ENCODE peak calls at places on chromosomes 16 and 17, in six cellular contexts. One of them, this sample, is unnamed.

GRCh38 chr17:4854181-4854681 is 21.1 kb downstream of the MINK1 start:
- DNase-seq in HCT116: no peak
- DNase-seq in GM23338: no peak
- DNase-seq in OCI-LY7: no peak
- DNase-seq in PC-3: peak; percentile 5
- DNase-seq in neural progenitor cell: no peak
- DNase-seq in this sample: peak; percentile 41

GRCh38 chr16:12703935-12704334 is 99.8 kb downstream of the CPPED1 start:
- DNase-seq in neural progenitor cell: no peak
- DNase-seq in OCI-LY7: no peak
- DNase-seq in GM23338: no peak
- DNase-seq in HCT116: no peak
- DNase-seq in PC-3: peak; percentile 5
- DNase-seq in this sample: no peak

GRCh38 chr17:42928714-42929496 is 28.3 kb downstream of the G6PC1 start:
- DNase-seq in OCI-LY7: peak; percentile 87
- DNase-seq in HCT116: peak; percentile 60
- DNase-seq in neural progenitor cell: peak; percentile 61
- DNase-seq in PC-3: peak; percentile 78
- DNase-seq in GM23338: peak; percentile 87
- DNase-seq in this sample: peak; percentile 76

GRCh38 chr16:82835487-82836160 is 208.9 kb downstream of the CDH13 start:
- DNase-seq in GM23338: peak; percentile 3
- DNase-seq in PC-3: no peak
- DNase-seq in HCT116: no peak
- DNase-seq in neural progenitor cell: no peak
- DNase-seq in OCI-LY7: no peak
- DNase-seq in this sample: no peak

GRCh38 chr17:79563237-79564013 is 47.4 kb downstream of the RBFOX3 start:
- DNase-seq in neural progenitor cell: no peak
- DNase-seq in HCT116: peak; percentile 61
- DNase-seq in OCI-LY7: no peak
- DNase-seq in GM23338: no peak
- DNase-seq in PC-3: peak; percentile 72
- DNase-seq in this sample: no peak

GRCh38 chr16:89506791-89507191 is 1.4 kb upstream of the SPG7 start:
- DNase-seq in OCI-LY7: peak; percentile 18
- DNase-seq in GM23338: no peak
- DNase-seq in PC-3: no peak
- DNase-seq in neural progenitor cell: no peak
- DNase-seq in HCT116: no peak
- DNase-seq in this sample: no peak

GRCh38 chr16:60731329-60731728 is 1304.9 kb downstream of the CDH8 start:
- DNase-seq in neural progenitor cell: no peak
- DNase-seq in PC-3: no peak
- DNase-seq in OCI-LY7: no peak
- DNase-seq in GM23338: no peak
- DNase-seq in HCT116: no peak
- DNase-seq in this sample: no peak

GRCh38 chr16:20325005-20325404 is 2.3 kb downstream of the GP2 start:
- DNase-seq in neural progenitor cell: no peak
- DNase-seq in PC-3: no peak
- DNase-seq in HCT116: no peak
- DNase-seq in GM23338: no peak
- DNase-seq in OCI-LY7: no peak
- DNase-seq in this sample: no peak

GRCh38 chr16:11242658-11243057 is 13.3 kb downstream of the SOCS1 start:
- DNase-seq in OCI-LY7: no peak
- DNase-seq in GM23338: no peak
- DNase-seq in HCT116: no peak
- DNase-seq in PC-3: no peak
- DNase-seq in neural progenitor cell: no peak
- DNase-seq in this sample: no peak

GRCh38 chr16:2280461-2280860 is 12.5 kb upstream of the RNPS1 start:
- DNase-seq in neural progenitor cell: no peak
- DNase-seq in PC-3: no peak
- DNase-seq in GM23338: no peak
- DNase-seq in HCT116: no peak
- DNase-seq in OCI-LY7: no peak
- DNase-seq in this sample: no peak

GRCh38 chr16:27284865-27285675 is 16.5 kb upstream of the NSMCE1 start:
- DNase-seq in neural progenitor cell: no peak
- DNase-seq in HCT116: no peak
- DNase-seq in PC-3: no peak
- DNase-seq in OCI-LY7: no peak
- DNase-seq in GM23338: no peak
- DNase-seq in this sample: no peak

GRCh38 chr17:35170968-35171771 is 23.0 kb downstream of the SLC35G3 start:
- DNase-seq in GM23338: no peak
- DNase-seq in HCT116: no peak
- DNase-seq in PC-3: peak; percentile 64
- DNase-seq in neural progenitor cell: no peak
- DNase-seq in OCI-LY7: peak; percentile 4
- DNase-seq in this sample: no peak

GRCh38 chr17:73787036-73787720 is 142.9 kb upstream of the SDK2 start:
- DNase-seq in PC-3: no peak
- DNase-seq in HCT116: no peak
- DNase-seq in GM23338: peak; percentile 24
- DNase-seq in OCI-LY7: no peak
- DNase-seq in neural progenitor cell: peak; percentile 87
- DNase-seq in this sample: no peak

GRCh38 chr16:70694088-70694487 is 8.2 kb upstream of the MTSS2 start:
- DNase-seq in GM23338: peak; percentile 83
- DNase-seq in OCI-LY7: no peak
- DNase-seq in HCT116: no peak
- DNase-seq in neural progenitor cell: peak; percentile 69
- DNase-seq in PC-3: peak; percentile 87
- DNase-seq in this sample: no peak

GRCh38 chr16:51095890-51096626 is 55.0 kb downstream of the SALL1 start:
- DNase-seq in HCT116: no peak
- DNase-seq in neural progenitor cell: no peak
- DNase-seq in PC-3: no peak
- DNase-seq in OCI-LY7: no peak
- DNase-seq in GM23338: no peak
- DNase-seq in this sample: no peak

GRCh38 chr16:66933776-66934137 is 445 bp downstream of the CIAO2B start:
- DNase-seq in OCI-LY7: no peak
- DNase-seq in neural progenitor cell: no peak
- DNase-seq in HCT116: no peak
- DNase-seq in PC-3: peak; percentile 55
- DNase-seq in GM23338: no peak
- DNase-seq in this sample: peak; percentile 48

GRCh38 chr17:34349748-34350147 is 6.5 kb upstream of the CCL13 start:
- DNase-seq in OCI-LY7: no peak
- DNase-seq in HCT116: no peak
- DNase-seq in neural progenitor cell: no peak
- DNase-seq in GM23338: no peak
- DNase-seq in PC-3: no peak
- DNase-seq in this sample: no peak

GRCh38 chr17:7354262-7354781 is 634 bp upstream of the TMEM95 start:
- DNase-seq in GM23338: peak; percentile 38
- DNase-seq in HCT116: no peak
- DNase-seq in OCI-LY7: no peak
- DNase-seq in neural progenitor cell: peak; percentile 62
- DNase-seq in PC-3: peak; percentile 53
- DNase-seq in this sample: peak; percentile 75

GRCh38 chr16:8519179-8519578 is 71.1 kb downstream of the TMEM114 start:
- DNase-seq in OCI-LY7: no peak
- DNase-seq in PC-3: no peak
- DNase-seq in GM23338: no peak
- DNase-seq in HCT116: no peak
- DNase-seq in neural progenitor cell: no peak
- DNase-seq in this sample: peak; percentile 27

GRCh38 chr17:55420067-55420775 is 1.4 kb downstream of the MMD start:
- DNase-seq in OCI-LY7: peak; percentile 81
- DNase-seq in HCT116: no peak
- DNase-seq in neural progenitor cell: no peak
- DNase-seq in GM23338: no peak
- DNase-seq in PC-3: no peak
- DNase-seq in this sample: no peak

GRCh38 chr17:7262192-7263070 is at the start of gene CLDN7:
- DNase-seq in HCT116: peak; percentile 93
- DNase-seq in neural progenitor cell: peak; percentile 37
- DNase-seq in OCI-LY7: no peak
- DNase-seq in PC-3: peak; percentile 85
- DNase-seq in GM23338: peak; percentile 98
- DNase-seq in this sample: peak; percentile 95

GRCh38 chr16:14576532-14576931 is 53.5 kb downstream of the PARN start:
- DNase-seq in OCI-LY7: no peak
- DNase-seq in neural progenitor cell: no peak
- DNase-seq in HCT116: no peak
- DNase-seq in GM23338: no peak
- DNase-seq in PC-3: no peak
- DNase-seq in this sample: no peak

DNA sequence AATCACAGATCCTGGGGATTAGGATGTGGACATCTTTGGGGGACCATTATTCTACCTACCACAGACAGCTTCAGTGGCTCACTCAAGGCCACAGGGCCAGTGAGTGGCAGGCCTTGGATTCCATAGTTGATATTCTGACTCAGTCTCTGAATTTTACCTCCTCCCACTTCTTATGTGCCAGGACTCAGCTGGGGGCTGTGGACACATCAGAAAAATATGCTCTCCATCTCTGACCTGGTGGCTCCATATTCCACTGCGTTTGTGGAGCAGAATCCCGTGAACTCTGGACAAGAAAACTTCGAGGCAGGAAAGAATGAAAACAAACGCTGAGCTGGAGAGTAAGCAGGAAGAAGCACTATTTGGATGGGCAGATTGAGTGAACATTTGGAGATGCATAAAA is 301.8 kb upstream of the MAF start:
- DNase-seq in OCI-LY7: no peak
- DNase-seq in neural progenitor cell: no peak
- DNase-seq in PC-3: no peak
- DNase-seq in HCT116: no peak
- DNase-seq in GM23338: no peak
- DNase-seq in this sample: no peak
- TF ChIP-seq EZH2phosphoT487 in OCI-LY7: no peak
- TF ChIP-seq EZH2phosphoT487 in neural progenitor cell: no peak
- TF ChIP-seq EZH2phosphoT487 in PC-3: no peak
- TF ChIP-seq EZH2phosphoT487 in HCT116: no peak
- TF ChIP-seq EZH2phosphoT487 in GM23338: no peak
- TF ChIP-seq EZH2phosphoT487 in this sample: no peak

GRCh38 chr17:81863833-81864768 is 3.8 kb upstream of the P4HB start:
- DNase-seq in GM23338: peak; percentile 58
- DNase-seq in HCT116: no peak
- DNase-seq in PC-3: no peak
- DNase-seq in neural progenitor cell: no peak
- DNase-seq in OCI-LY7: peak; percentile 47
- DNase-seq in this sample: no peak
- TF ChIP-seq CTCF in GM23338: peak; percentile 17
- TF ChIP-seq CTCF in HCT116: no peak
- TF ChIP-seq CTCF in PC-3: peak; percentile 27
- TF ChIP-seq CTCF in neural progenitor cell: no peak
- TF ChIP-seq CTCF in OCI-LY7: peak; percentile 61
- TF ChIP-seq CTCF in this sample: no peak

DNA sequence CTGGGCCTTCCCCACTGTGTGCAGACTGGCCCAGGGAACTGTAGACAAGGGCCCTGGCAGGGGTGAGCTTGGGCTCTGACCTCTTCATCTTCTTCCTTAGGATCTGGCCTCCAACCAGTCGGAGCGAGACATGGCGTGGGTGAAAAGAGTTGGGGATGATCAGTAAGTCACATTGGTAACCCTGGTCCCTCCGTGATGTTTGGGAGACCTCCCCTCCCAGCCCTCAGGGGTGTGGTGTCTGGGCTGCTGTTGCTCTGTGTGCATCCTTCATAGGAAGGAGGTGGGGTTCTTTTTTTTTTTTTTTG is 5.5 kb downstream of the TBKBP1 start:
- DNase-seq in neural progenitor cell: no peak
- DNase-seq in PC-3: no peak
- DNase-seq in HCT116: no peak
- DNase-seq in OCI-LY7: no peak
- DNase-seq in GM23338: no peak
- DNase-seq in this sample: no peak
- H3K4me1 ChIP-seq in neural progenitor cell: peaks cover 21% of the 10 kb centered on the region
- H3K4me1 ChIP-seq in PC-3: peaks cover 7% of the 10 kb centered on the region
- H3K4me1 ChIP-seq in HCT116: peaks cover 9% of the 10 kb centered on the region
- H3K4me1 ChIP-seq in OCI-LY7: peaks cover 29% of the 10 kb centered on the region
- H3K4me1 ChIP-seq in GM23338: peaks cover 5% of the 10 kb centered on the region
- H3K4me1 ChIP-seq in this sample: peaks cover 6% of the 10 kb centered on the region

GRCh38 chr17:77923135-77923534 is 35.4 kb upstream of the TNRC6C start:
- DNase-seq in GM23338: no peak
- DNase-seq in PC-3: no peak
- DNase-seq in OCI-LY7: no peak
- DNase-seq in HCT116: no peak
- DNase-seq in neural progenitor cell: peak; percentile 15
- DNase-seq in this sample: no peak

GRCh38 chr17:77915594-77916021 is 42.9 kb upstream of the TNRC6C start:
- DNase-seq in OCI-LY7: no peak
- DNase-seq in PC-3: no peak
- DNase-seq in HCT116: no peak
- DNase-seq in neural progenitor cell: peak; percentile 1
- DNase-seq in GM23338: no peak
- DNase-seq in this sample: no peak

GRCh38 chr17:77916771-77917481 is 41.6 kb upstream of the TNRC6C start:
- DNase-seq in HCT116: no peak
- DNase-seq in neural progenitor cell: peak; percentile 1
- DNase-seq in OCI-LY7: peak; percentile 81
- DNase-seq in GM23338: no peak
- DNase-seq in PC-3: no peak
- DNase-seq in this sample: no peak

GRCh38 chr17:77916284-77916683 is 42.2 kb upstream of the TNRC6C start:
- DNase-seq in neural progenitor cell: peak; percentile 1
- DNase-seq in PC-3: no peak
- DNase-seq in HCT116: no peak
- DNase-seq in GM23338: no peak
- DNase-seq in OCI-LY7: no peak
- DNase-seq in this sample: no peak

GRCh38 chr17:77919276-77919675 is 39.2 kb upstream of the TNRC6C start:
- DNase-seq in PC-3: no peak
- DNase-seq in OCI-LY7: no peak
- DNase-seq in neural progenitor cell: peak; percentile 48
- DNase-seq in HCT116: no peak
- DNase-seq in GM23338: no peak
- DNase-seq in this sample: no peak
- TF ChIP-seq EZH2phosphoT487 in PC-3: no peak
- TF ChIP-seq EZH2phosphoT487 in OCI-LY7: no peak
- TF ChIP-seq EZH2phosphoT487 in neural progenitor cell: no peak
- TF ChIP-seq EZH2phosphoT487 in HCT116: no peak
- TF ChIP-seq EZH2phosphoT487 in GM23338: no peak
- TF ChIP-seq EZH2phosphoT487 in this sample: no peak

GRCh38 chr17:21816592-21817567 is 124.6 kb downstream of the KCNJ18 start:
- DNase-seq in HCT116: no peak
- DNase-seq in OCI-LY7: no peak
- DNase-seq in neural progenitor cell: no peak
- DNase-seq in PC-3: no peak
- DNase-seq in GM23338: no peak
- DNase-seq in this sample: no peak
- TF ChIP-seq CTCF in HCT116: no peak
- TF ChIP-seq CTCF in OCI-LY7: no peak
- TF ChIP-seq CTCF in neural progenitor cell: no peak
- TF ChIP-seq CTCF in PC-3: no peak
- TF ChIP-seq CTCF in GM23338: no peak
- TF ChIP-seq CTCF in this sample: no peak